ENCODE peak calls at places on chromosomes 13 and 19, in five cellular contexts. R is HFF-Myc, B is fibroblast of mammary gland, W is uterus, Y is OCI-LY7. D is an unnamed sample.

GRCh38 chr19:45591004-45591637 is 6.5 kb upstream of the OPA3 start:
- DNase-seq in R (no peak), B (peak), W (no peak), Y (peak), D (no peak)

GRCh38 chr19:46704379-46705076 is 12.4 kb downstream of the PRKD2 start:
- DNase-seq in W (peak), B (peak), Y (peak), R (no peak), D (no peak)

GRCh38 chr13:20064128-20064527 is 96.7 kb downstream of the GJA3 start:
- DNase-seq in R (peak), Y (no peak), W (no peak), B (peak), D (no peak)

GRCh38 chr19:10478903-10479384 is 24.2 kb downstream of the KEAP1 start:
- DNase-seq in Y (peak), R (peak), W (peak), B (peak), D (no peak)

GRCh38 chr13:39197645-39198007 is 159.4 kb downstream of the NHLRC3 start:
- DNase-seq in W (no peak), Y (no peak), B (no peak), R (no peak), D (no peak)

GRCh38 chr13:76609643-76610042 is 276.6 kb downstream of the KCTD12 start:
- DNase-seq in W (no peak), R (no peak), B (peak), Y (no peak), D (no peak)

GRCh38 chr13:86446311-86446710 is 647.1 kb upstream of the SLITRK6 start:
- DNase-seq in R (no peak), W (no peak), B (peak), Y (no peak), D (no peak)

GRCh38 chr19:10227215-10227971 is 3.7 kb downstream of the S1PR2 start:
- DNase-seq in R (no peak), W (peak), B (peak), Y (no peak), D (no peak)

GRCh38 chr13:106033634-106034033 is 501.8 kb downstream of the EFNB2 start:
- DNase-seq in R (no peak), W (no peak), B (peak), Y (no peak), D (peak)

GRCh38 chr13:22061371-22061805 is 390.5 kb downstream of the FGF9 start:
- DNase-seq in B (no peak), Y (no peak), R (no peak), W (no peak), D (no peak)
- TF ChIP-seq CTCF in B (no peak), Y (no peak), R (no peak), W (no peak), D (no peak)

DNA sequence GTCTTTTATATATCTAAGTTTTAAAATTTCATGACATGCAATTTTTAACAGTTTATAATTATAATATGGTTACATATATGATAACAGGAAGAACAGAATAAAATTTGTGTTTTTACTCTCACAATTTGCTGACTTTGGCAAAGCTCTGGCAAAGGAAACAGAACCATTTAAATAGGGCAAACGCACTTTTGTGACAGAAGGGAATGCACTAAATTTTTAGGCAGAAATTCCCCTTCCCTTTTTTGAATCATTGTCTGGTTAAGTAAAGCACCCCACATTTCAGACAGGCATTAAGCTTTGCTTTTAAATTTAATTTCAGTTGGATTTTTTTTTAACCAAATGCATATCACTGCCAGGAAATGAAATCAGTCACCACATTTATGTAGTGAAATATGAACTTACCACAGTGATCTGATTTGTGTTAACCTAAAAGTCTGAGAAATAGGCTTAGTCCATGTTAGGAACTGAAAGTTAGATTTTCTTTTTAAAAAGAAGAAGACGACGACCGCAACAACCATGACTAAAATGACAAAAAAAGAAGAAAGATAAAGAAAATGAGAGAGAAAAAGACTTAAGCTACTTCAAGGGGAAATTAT is 10.8 kb downstream of the GPR183 start:
- DNase-seq in R (no peak), Y (no peak), B (no peak), W (no peak), D (no peak)
- H3K4me3 ChIP-seq in R (no peak), Y (no peak), B (no peak), W (no peak), D (no peak)

DNA sequence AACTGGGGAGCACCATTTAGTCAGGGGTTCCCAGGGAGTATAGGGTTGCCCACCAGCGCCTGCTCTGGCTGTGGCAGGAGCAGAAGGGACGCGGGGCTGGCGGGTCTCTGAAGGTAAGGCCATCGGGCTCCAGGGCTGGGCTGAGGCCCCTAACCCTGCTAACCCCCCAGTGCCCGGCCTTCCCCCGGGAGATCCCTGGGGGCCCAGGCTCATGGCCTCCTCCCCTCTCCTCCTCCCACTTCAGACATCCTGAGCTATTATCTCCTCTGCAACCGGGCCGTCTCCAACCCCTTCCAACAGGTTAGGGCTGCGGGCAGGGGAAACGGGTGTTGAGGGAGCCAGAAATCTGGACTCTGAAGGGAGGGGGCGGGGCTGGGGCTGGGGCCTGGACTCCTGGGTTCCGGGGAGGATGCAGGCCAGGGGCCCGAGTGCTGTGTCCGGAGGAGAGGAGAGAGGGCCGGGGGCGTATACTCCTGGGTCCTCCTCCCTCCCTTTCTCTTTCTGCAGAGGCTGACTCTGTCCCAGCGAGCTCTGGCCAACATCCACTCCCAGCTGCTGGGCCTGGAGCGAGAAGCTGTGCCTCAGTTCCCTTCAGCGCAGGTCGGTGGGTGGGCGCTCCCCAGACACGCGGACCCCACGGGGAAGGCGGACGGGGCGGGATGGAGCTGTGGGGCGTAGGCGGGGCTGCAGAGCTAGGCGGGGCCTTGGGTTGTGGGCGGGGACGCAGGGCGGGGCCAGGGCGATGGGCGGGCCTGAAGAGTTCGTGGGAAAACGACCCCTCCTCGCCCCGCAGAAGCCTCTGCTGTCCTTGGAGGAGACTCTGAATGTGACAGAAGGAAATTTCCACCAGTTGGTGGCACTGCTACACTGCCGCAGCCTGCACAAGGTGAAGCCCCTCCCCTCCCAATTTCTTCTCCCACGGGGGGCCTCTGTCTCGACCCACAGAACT is 15.3 kb downstream of the TTYH1 start:
- DNase-seq in W (no peak), B (no peak), Y (peak), R (no peak), D (no peak)
- TF ChIP-seq CTCF in W (peak), B (no peak), Y (peak), R (no peak), D (no peak)

DNA sequence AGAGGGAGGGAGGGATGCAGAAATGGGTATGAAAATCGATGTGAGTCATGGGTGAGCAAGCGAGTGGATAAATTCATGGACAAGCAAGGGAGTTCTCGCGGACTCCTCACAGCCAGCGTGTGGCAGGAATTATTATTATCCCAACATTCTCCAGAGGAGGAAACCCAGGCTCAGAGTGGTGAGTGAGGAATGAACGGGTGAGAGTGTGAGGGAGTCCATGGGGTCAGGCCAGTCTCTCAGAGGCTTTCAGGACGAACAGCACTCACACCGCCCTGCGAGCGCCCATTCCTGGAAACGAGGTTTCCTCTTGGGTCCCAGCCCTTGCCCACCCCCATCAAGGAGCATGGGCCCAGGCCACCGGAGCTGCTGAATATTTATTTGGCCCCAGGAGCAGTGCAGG is 6.3 kb upstream of the DNAAF3 start:
- DNase-seq in Y (no peak), W (no peak), R (no peak), B (peak), D (peak)
- H3K4me3 ChIP-seq in Y (no peak), W (no peak), R (peak), B (peak), D (peak)

D was measured in AG09309.